ENCODE peak calls at places on chromosome 19, in four cellular contexts. E, K, J and Q are unnamed samples.

GRCh38 chr19:632228-633067 is 889 bp downstream of the POLRMT start:
- DNase-seq in E (no peak), K (no peak), J (no peak), Q (no peak)

GRCh38 chr19:29372461-29372860 is 153.3 kb upstream of the VSTM2B start:
- DNase-seq in E (no peak), K (no peak), J (no peak), Q (no peak)

GRCh38 chr19:54469496-54469934 is 3.6 kb downstream of the CDC42EP5 start:
- DNase-seq in E (no peak), K (no peak), J (no peak), Q (no peak)

GRCh38 chr19:10896851-10897526 is 25.6 kb downstream of the CARM1 start:
- DNase-seq in E (no peak), K (no peak), J (no peak), Q (no peak)

GRCh38 chr19:39969266-39969665 is 1.7 kb upstream of the PSMC4 start:
- DNase-seq in E (no peak), K (no peak), J (no peak), Q (no peak)

GRCh38 chr19:13083627-13084026 is 19.0 kb downstream of the LYL1 start:
- DNase-seq in E (no peak), K (no peak), J (no peak), Q (no peak)

GRCh38 chr19:1474011-1474764 is 4.8 kb downstream of the C19orf25 start:
- DNase-seq in E (no peak), K (no peak), J (no peak), Q (no peak)

GRCh38 chr19:13165091-13165997 is 15.1 kb downstream of the IER2 start:
- DNase-seq in E (no peak), K (no peak), J (no peak), Q (no peak)

GRCh38 chr19:1758231-1758577 is 4.9 kb downstream of the ONECUT3 start:
- DNase-seq in E (no peak), K (no peak), J (no peak), Q (no peak)

GRCh38 chr19:48400018-48400742 is 6.7 kb downstream of the GRIN2D start:
- DNase-seq in E (no peak), K (no peak), J (no peak), Q (no peak)

GRCh38 chr19:12825259-12826131 is 8.9 kb downstream of the RTBDN start:
- DNase-seq in E (no peak), K (no peak), J (no peak), Q (no peak)

GRCh38 chr19:43606569-43607229 is 5.2 kb upstream of the SRRM5 start:
- DNase-seq in E (no peak), K (no peak), J (no peak), Q (no peak)